ENCODE peak calls at places on chromosomes 2 and 18, in four cellular contexts. T is Calu3, V is adrenal gland, Z is dorsolateral prefrontal cortex. H is an unnamed sample.
A peak's percentile ranks its signal among the peaks of the same experiment; 100 is the strongest.

GRCh38 chr2:149832256-149832655 is 244.7 kb upstream of the MMADHC start:
- DNase-seq in T (no peak), V (no peak), Z (no peak), H (no peak)

GRCh38 chr2:20698916-20699613 is 32.1 kb downstream of the GDF7 start:
- DNase-seq in T (no peak), V (no peak), Z (no peak), H (no peak)

GRCh38 chr18:7557891-7558454 is 9.1 kb upstream of the PTPRM start:
- DNase-seq in T (no peak), V (no peak), Z (no peak), H (no peak)

GRCh38 chr2:26720322-26721166 is 28.0 kb downstream of the KCNK3 start:
- DNase-seq in T (peak; percentile 69), V (peak; percentile 98), Z (no peak), H (no peak)

GRCh38 chr2:84701880-84702279 is 179.0 kb downstream of the TRABD2A start:
- DNase-seq in T (no peak), V (no peak), Z (no peak), H (no peak)

GRCh38 chr2:182444806-182445205 is 18.0 kb upstream of the PDE1A start:
- DNase-seq in T (no peak), V (no peak), Z (no peak), H (no peak)

GRCh38 chr2:238448031-238448955 is 21.6 kb downstream of the ASB1 start:
- DNase-seq in T (no peak), V (no peak), Z (no peak), H (no peak)

GRCh38 chr2:234858134-234858533 is 93.7 kb upstream of the SH3BP4 start:
- DNase-seq in T (no peak), V (no peak), Z (no peak), H (no peak)

GRCh38 chr18:35458677-35459441 is 38.9 kb downstream of the INO80C start:
- DNase-seq in T (peak; percentile 82), V (peak; percentile 92), Z (no peak), H (no peak)

GRCh38 chr2:233381013-233381995 is 27.0 kb downstream of the DGKD start:
- DNase-seq in T (no peak), V (no peak), Z (no peak), H (peak; percentile 70)

GRCh38 chr2:64913357-64913869 is 75.8 kb upstream of the SLC1A4 start:
- DNase-seq in T (peak; percentile 77), V (no peak), Z (no peak), H (no peak)

GRCh38 chr2:54456526-54457325 is 599 bp downstream of the SPTBN1 start:
- DNase-seq in T (peak; percentile 39), V (peak; percentile 40), Z (peak; percentile 71), H (peak; percentile 69)

GRCh38 chr2:189297446-189297845 is 117.9 kb upstream of the COL5A2 start:
- DNase-seq in T (no peak), V (no peak), Z (no peak), H (no peak)

GRCh38 chr2:45978302-45978859 is 318.8 kb upstream of the EPAS1 start:
- DNase-seq in T (no peak), V (no peak), Z (no peak), H (no peak)

GRCh38 chr2:131076707-131077106 is 16.6 kb downstream of the FAM168B start:
- DNase-seq in T (no peak), V (no peak), Z (no peak), H (no peak)

GRCh38 chr2:106623424-106623823 is 136.3 kb downstream of the CD8B2 start:
- DNase-seq in T (no peak), V (no peak), Z (no peak), H (no peak)

GRCh38 chr2:16227811-16228462 is 287.6 kb downstream of the MYCN start:
- DNase-seq in T (no peak), V (no peak), Z (no peak), H (no peak)

GRCh38 chr18:77057043-77057442 is 75.5 kb downstream of the MBP start:
- DNase-seq in T (no peak), V (no peak), Z (no peak), H (no peak)

GRCh38 chr2:168939918-168940317 is 38.8 kb downstream of the G6PC2 start:
- DNase-seq in T (no peak), V (no peak), Z (no peak), H (no peak)

GRCh38 chr2:239253264-239253663 is 147.6 kb downstream of the HDAC4 start:
- DNase-seq in T (no peak), V (no peak), Z (no peak), H (no peak)

GRCh38 chr2:23940262-23940975 is at the start of gene UBXN2A:
- DNase-seq in T (peak; percentile 82), V (peak; percentile 66), Z (peak; percentile 87), H (peak; percentile 79)

GRCh38 chr2:140136366-140136765 is 1356.2 kb upstream of the NXPH2 start:
- DNase-seq in T (no peak), V (no peak), Z (no peak), H (no peak)

GRCh38 chr2:234451852-234452625 is 44.8 kb downstream of the ARL4C start:
- DNase-seq in T (no peak), V (no peak), Z (no peak), H (no peak)

GRCh38 chr2:10220516-10221391 is 82.0 kb upstream of the HPCAL1 start:
- DNase-seq in T (peak; percentile 13), V (no peak), Z (no peak), H (no peak)

GRCh38 chr2:218291934-218292699 is at the start of gene TMBIM1:
- DNase-seq in T (peak; percentile 90), V (peak; percentile 80), Z (peak; percentile 83), H (peak; percentile 91)

GRCh38 chr2:23669413-23670244 is 257.3 kb downstream of the ATAD2B start:
- DNase-seq in T (no peak), V (peak; percentile 49), Z (no peak), H (no peak)

GRCh38 chr2:1997409-1997808 is 253.1 kb upstream of the PXDN start:
- DNase-seq in T (no peak), V (no peak), Z (no peak), H (no peak)

GRCh38 chr2:227717687-227718567 is at the start of gene SLC19A3:
- DNase-seq in T (peak; percentile 95), V (peak; percentile 69), Z (peak; percentile 77), H (peak; percentile 92)

GRCh38 chr2:86078801-86079545 is 26.7 kb downstream of the POLR1A start:
- DNase-seq in T (peak; percentile 10), V (peak; percentile 73), Z (peak; percentile 61), H (no peak)

GRCh38 chr2:110772383-110772755 is 40.0 kb downstream of the ACOXL start:
- DNase-seq in T (no peak), V (no peak), Z (no peak), H (no peak)

GRCh38 chr2:110771549-110772382 is 39.4 kb downstream of the ACOXL start:
- DNase-seq in T (no peak), V (no peak), Z (no peak), H (no peak)

GRCh38 chr2:110768591-110768990 is 36.2 kb downstream of the ACOXL start:
- DNase-seq in T (no peak), V (no peak), Z (no peak), H (no peak)

GRCh38 chr2:110770696-110771425 is 38.5 kb downstream of the ACOXL start:
- DNase-seq in T (no peak), V (no peak), Z (no peak), H (no peak)

DNA sequence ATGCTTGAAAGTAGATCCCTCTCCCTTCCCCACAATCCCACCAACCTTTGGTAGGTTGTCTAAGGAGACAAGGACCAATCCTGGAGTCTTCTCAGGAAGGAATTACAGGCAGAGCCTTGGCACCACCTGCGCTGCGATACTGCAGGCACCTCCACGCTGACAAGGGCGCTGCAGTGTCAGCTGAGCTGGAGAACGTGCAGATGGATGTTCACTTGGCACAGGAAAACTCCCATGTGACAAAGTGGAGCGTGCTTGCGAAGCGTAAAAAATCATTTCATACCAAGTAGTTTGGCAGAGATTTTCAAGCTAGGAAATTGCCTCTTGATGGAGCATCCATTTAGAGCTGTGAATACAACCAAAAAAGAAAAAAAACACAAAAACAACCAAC is 37.9 kb downstream of the ACOXL start:
- DNase-seq in T (no peak), V (no peak), Z (no peak), H (no peak)
- TF ChIP-seq CTCF in T (no peak), V (no peak), Z (no peak), H (no peak)

DNA sequence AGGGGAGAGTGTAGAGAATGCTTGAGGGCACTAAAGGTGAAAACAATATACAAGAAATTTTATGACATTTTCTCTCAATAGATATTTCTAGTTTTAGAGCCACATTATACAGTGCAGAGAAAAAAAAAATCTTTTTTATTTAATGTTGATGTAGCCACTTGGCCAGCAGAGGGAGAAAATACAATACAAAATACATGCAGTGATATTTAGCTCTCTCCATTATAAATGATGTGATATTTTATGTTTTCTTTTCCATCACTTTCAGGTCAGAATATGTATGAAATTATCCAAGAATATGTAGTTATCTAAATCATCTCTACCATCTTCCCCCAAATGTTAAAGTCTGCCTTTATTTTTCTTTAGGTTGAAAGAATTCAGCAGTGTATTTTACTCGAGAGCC is 533.6 kb upstream of the FSHR start:
- DNase-seq in T (no peak), V (no peak), Z (no peak), H (no peak)
- TF ChIP-seq CTCF in T (no peak), V (peak; percentile 20), Z (peak; percentile 63), H (no peak)

GRCh38 chr2:112582314-112582746 is 2.1 kb upstream of the CHCHD5 start:
- DNase-seq in T (peak; percentile 33), V (peak; percentile 28), Z (no peak), H (no peak)

GRCh38 chr2:112572005-112572404 is 12.4 kb upstream of the CHCHD5 start:
- DNase-seq in T (no peak), V (no peak), Z (no peak), H (no peak)

GRCh38 chr2:112580084-112580483 is 4.3 kb upstream of the CHCHD5 start:
- DNase-seq in T (no peak), V (peak; percentile 10), Z (no peak), H (no peak)

GRCh38 chr2:112579280-112579679 is 5.1 kb upstream of the CHCHD5 start:
- DNase-seq in T (no peak), V (peak; percentile 7), Z (no peak), H (no peak)

GRCh38 chr2:112577756-112578155 is 6.7 kb upstream of the CHCHD5 start:
- DNase-seq in T (no peak), V (no peak), Z (no peak), H (no peak)
- TF ChIP-seq CTCF in T (no peak), V (no peak), Z (no peak), H (no peak)

GRCh38 chr2:219384083-219384713 is 3.5 kb downstream of the DNPEP start:
- DNase-seq in T (no peak), V (no peak), Z (no peak), H (no peak)
- TF ChIP-seq CTCF in T (no peak), V (no peak), Z (no peak), H (no peak)

DNA sequence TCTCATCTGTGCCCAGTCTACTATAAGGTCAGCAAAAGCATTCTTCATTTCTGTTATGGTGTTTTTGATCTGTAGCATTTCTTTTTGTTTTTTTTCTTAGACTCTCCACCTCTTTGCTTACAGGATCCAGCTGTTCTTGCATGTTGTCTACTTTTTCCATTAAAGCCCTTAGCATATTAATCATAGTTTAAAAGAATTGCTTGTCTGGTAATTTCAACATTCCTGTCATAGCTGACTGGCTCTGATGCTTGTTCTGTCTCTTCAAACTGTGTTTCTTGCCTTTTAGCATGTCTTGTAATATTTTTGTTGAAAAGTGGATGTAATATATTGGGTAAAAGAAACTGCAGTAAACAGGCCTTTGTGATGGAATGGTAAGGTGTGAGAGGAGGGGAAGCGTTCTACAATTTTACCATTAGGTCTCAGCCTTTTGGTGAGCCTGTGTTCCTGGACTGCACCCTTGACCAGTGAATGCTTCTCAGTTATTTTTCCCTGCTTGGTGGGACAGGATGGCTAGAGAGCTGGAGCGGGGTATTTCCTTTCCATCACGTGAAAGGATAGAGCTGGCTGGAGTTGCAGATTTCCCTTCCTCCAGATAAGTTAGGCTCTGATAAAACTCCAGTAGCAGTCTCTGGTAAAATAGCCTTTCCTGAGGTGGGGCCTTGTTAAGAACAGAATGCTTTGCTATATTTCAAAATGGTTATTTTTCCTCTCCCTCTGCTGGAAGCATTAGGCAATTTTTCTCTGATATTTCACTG is 65.4 kb downstream of the PLA2R1 start:
- DNase-seq in T (no peak), V (no peak), Z (no peak), H (no peak)
- TF ChIP-seq CTCF in T (no peak), V (peak; percentile 7), Z (no peak), H (no peak)